ENCODE peak calls at places on chromosomes 11 and 22, in four cellular contexts. A is WTC11, E is A549, R is HepG2. M is an unnamed sample.

GRCh38 chr22:47564651-47565050 is 802.2 kb downstream of the TBC1D22A start:
- DNase-seq in E (no peak), A (no peak), R (no peak), M (peak; percentile 10)

GRCh38 chr22:20918663-20919220 is 1.5 kb downstream of the CRKL start:
- DNase-seq in R (peak; percentile 20), A (no peak), E (peak; percentile 8), M (peak; percentile 83)

GRCh38 chr22:46931881-46932280 is 169.4 kb downstream of the TBC1D22A start:
- DNase-seq in E (no peak), R (no peak), A (no peak), M (no peak)

GRCh38 chr11:125881291-125881690 is 6.2 kb upstream of the HYLS1 start:
- DNase-seq in A (no peak), E (no peak), R (no peak), M (no peak)

GRCh38 chr22:23216331-23217170 is 36.2 kb downstream of the BCR start:
- DNase-seq in A (no peak), R (peak; percentile 92), E (no peak), M (peak; percentile 66)

GRCh38 chr22:39493759-39494158 is 8.3 kb upstream of the MIEF1 start:
- DNase-seq in R (no peak), E (no peak), A (no peak), M (no peak)

GRCh38 chr11:18253778-18254338 is 5.4 kb upstream of the SAA2 start:
- DNase-seq in A (no peak), R (no peak), E (no peak), M (no peak)

GRCh38 chr11:105372214-105372613 is 232.6 kb upstream of the CARD18 start:
- DNase-seq in A (no peak), R (no peak), E (no peak), M (no peak)

GRCh38 chr11:38307455-38307854 is 1709.4 kb upstream of the RAG2 start:
- DNase-seq in R (no peak), E (no peak), A (no peak), M (no peak)

GRCh38 chr11:119509969-119510401 is 87.0 kb upstream of the THY1 start:
- DNase-seq in A (no peak), E (no peak), R (no peak), M (no peak)

GRCh38 chr11:106461839-106462545 is 384.5 kb downstream of the AASDHPPT start:
- DNase-seq in E (no peak), A (no peak), R (peak; percentile 89), M (no peak)

GRCh38 chr11:122108192-122108799 is 7.7 kb downstream of the BLID start:
- DNase-seq in R (peak; percentile 29), E (no peak), A (peak; percentile 58), M (peak; percentile 20)

GRCh38 chr11:66176650-66177049 is 91.8 kb upstream of the RAB1B start:
- DNase-seq in A (no peak), R (no peak), E (no peak), M (no peak)

GRCh38 chr22:38860291-38861169 is 11.5 kb downstream of the CBX6 start:
- DNase-seq in A (peak; percentile 46), R (peak; percentile 38), E (no peak), M (no peak)

GRCh38 chr11:26021026-26021425 is 310.9 kb upstream of the ANO3 start:
- DNase-seq in R (no peak), E (no peak), A (no peak), M (no peak)

DNA sequence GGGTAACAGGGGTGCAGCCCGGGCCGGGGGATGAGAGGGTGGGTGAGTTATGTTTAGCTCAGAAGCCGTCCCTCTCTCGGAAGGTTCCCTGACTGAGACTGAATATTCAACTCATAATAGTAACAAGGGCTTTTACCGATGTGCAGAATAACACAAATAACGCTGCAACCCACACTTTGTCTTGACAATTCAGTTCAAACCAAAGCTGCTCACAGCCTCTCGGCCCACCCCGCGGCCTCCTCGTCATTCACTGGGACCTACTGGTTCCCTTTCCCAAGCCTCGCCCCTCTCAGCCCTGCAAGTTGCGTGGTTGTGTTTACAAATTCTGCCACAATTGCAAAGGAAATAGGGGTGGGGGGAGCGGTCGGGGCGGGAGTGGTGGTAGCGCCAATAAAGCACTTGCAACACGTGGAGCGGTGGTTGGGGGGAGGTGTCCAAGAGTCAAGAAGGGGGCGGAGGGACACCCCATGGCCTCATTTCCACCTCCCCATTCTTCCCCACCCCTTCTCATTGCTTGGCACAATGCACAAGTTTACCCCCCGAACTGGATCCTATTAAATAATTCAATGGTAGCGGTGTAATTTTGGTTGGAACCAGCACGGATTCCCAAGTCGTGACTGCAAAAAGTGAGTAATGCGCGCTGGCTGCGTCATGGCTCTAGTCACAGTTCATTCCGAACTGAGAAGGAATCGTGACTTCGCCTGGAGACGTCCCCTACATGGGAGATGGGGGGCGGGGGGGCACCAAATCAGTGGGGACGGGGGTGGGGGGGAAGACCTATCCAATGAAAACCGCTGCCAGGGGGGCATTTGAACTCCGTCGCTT is 102.0 kb upstream of the HSD17B12 start:
- DNase-seq in A (no peak), E (no peak), R (no peak), M (no peak)
- TF ChIP-seq HMGXB4 in A (no peak), E (no peak), R (no peak), M (no peak)

GRCh38 chr11:1863352-1864215 is 10.7 kb downstream of the LSP1 start:
- DNase-seq in R (peak; percentile 29), E (peak; percentile 86), A (peak; percentile 40), M (peak; percentile 56)
- TF ChIP-seq HMGXB4 in R (no peak), E (no peak), A (no peak), M (no peak)

GRCh38 chr22:28816994-28817530 is 16.7 kb upstream of the XBP1 start:
- DNase-seq in A (no peak), E (no peak), R (no peak), M (no peak)

GRCh38 chr22:28820885-28821284 is 20.5 kb upstream of the XBP1 start:
- DNase-seq in R (no peak), A (no peak), E (no peak), M (no peak)

GRCh38 chr22:28815729-28816128 is 15.4 kb upstream of the XBP1 start:
- DNase-seq in A (no peak), R (no peak), E (no peak), M (no peak)

GRCh38 chr22:28819253-28820096 is 19.1 kb upstream of the XBP1 start:
- DNase-seq in A (no peak), E (no peak), R (peak; percentile 91), M (no peak)

DNA sequence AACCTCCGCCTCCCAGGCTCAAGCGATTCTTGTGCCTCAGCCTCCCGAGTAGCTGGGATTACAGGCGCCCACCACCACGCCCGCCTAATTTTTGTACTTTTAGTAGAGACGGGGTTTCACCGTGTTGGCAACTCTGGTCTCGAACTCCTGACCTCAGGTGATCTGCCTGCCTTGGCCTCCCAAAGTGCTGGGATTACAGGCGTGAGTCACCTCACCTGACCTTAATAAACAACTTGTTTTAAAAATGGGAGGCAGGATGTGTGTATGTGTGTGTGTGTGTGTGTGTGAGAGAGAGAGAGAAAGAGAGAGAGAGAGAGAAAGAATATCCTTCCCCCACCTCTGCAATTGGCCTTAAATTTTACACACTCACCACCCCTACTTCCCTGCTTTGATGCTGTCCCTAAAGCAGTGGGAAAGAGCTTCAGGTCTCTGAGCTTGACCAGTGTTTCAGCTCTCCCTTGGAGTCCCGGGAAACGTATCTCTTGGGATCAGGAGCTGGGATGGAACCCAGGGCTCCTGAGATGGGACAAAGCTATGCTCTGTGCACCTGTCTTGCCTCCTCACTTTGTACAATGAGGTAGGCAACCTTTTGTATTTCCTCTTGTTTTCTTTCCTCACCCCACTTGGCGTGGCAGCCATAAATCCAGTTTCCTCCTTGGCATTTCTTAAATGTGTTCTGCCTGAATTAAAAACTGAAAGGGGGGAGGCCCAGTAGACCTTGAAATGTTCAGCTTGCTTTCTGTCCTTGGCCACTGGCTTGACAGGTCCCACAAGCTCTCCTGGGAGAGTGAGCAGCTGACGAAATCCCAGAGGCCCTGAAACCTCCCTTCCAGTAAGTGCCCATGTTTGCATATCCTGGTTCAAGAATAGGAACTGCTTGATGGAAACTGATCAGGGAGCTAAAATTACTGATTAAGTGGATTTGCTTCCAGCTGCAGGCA is 17.8 kb upstream of the XBP1 start:
- DNase-seq in A (no peak), R (peak; percentile 79), E (no peak), M (no peak)
- TF ChIP-seq HMGXB4 in A (no peak), R (no peak), E (no peak), M (no peak)

GRCh38 chr11:130049260-130049659 is 20.4 kb upstream of the APLP2 start:
- DNase-seq in R (no peak), E (no peak), A (no peak), M (no peak)

GRCh38 chr11:130050272-130050671 is 19.4 kb upstream of the APLP2 start:
- DNase-seq in E (no peak), A (no peak), R (no peak), M (no peak)

GRCh38 chr11:130054966-130055365 is 14.7 kb upstream of the APLP2 start:
- DNase-seq in E (no peak), A (no peak), R (no peak), M (no peak)

GRCh38 chr11:130052556-130052955 is 17.1 kb upstream of the APLP2 start:
- DNase-seq in E (no peak), R (no peak), A (no peak), M (no peak)

DNA sequence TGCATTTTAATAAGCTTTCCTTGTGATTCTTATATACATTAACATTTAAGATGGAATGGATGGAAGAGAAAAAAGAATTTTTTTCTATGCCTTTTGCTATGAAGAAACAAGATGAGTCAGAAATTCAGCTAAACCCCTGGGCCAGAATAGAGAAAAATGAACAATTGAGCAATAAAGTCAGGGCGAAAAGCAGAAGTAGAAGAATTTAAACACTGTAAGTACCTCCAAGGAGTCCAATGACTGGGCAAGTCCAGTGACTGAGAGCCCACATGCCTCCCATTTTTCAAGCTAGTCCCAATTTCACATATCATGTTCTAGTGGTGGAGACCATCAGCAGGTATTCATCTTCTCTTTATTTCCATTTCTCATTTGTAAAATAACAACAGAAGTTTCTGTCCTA is 18.6 kb upstream of the APLP2 start:
- DNase-seq in A (no peak), R (no peak), E (no peak), M (no peak)
- TF ChIP-seq HMGXB4 in A (no peak), R (no peak), E (no peak), M (no peak)

GRCh38 chr22:37496651-37497599 is 10.7 kb upstream of the MFNG start:
- DNase-seq in R (no peak), E (peak; percentile 31), A (peak; percentile 34), M (peak; percentile 35)
- TF ChIP-seq HMGXB4 in R (no peak), E (no peak), A (no peak), M (no peak)

M was measured in K562.